ENCODE peak calls at places on chromosomes 4 and X, in five cellular contexts. One of them, this sample, is unnamed.

GRCh38 chrX:46573896-46574336 is 351 bp downstream of the CHST7 start:
- DNase-seq in fibroblast of lung: peak
- DNase-seq in body of pancreas: peak
- DNase-seq in uterus: peak
- DNase-seq in H1: no peak
- DNase-seq in this sample: peak

GRCh38 chr4:68361146-68361589 is 11.3 kb upstream of the YTHDC1 start:
- DNase-seq in fibroblast of lung: peak
- DNase-seq in uterus: no peak
- DNase-seq in body of pancreas: no peak
- DNase-seq in H1: no peak
- DNase-seq in this sample: no peak

GRCh38 chr4:71259911-71260331 is 78.9 kb upstream of the SLC4A4 start:
- DNase-seq in uterus: no peak
- DNase-seq in fibroblast of lung: no peak
- DNase-seq in H1: no peak
- DNase-seq in body of pancreas: no peak
- DNase-seq in this sample: no peak

GRCh38 chrX:33204889-33205288 is 6.5 kb downstream of the DMD start:
- DNase-seq in body of pancreas: no peak
- DNase-seq in fibroblast of lung: peak
- DNase-seq in uterus: peak
- DNase-seq in H1: no peak
- DNase-seq in this sample: no peak

GRCh38 chrX:12480956-12481355 is 310.3 kb upstream of the PRPS2 start:
- DNase-seq in body of pancreas: no peak
- DNase-seq in uterus: no peak
- DNase-seq in H1: no peak
- DNase-seq in fibroblast of lung: no peak
- DNase-seq in this sample: no peak

GRCh38 chr4:42625366-42625765 is 31.5 kb downstream of the ATP8A1 start:
- DNase-seq in body of pancreas: no peak
- DNase-seq in fibroblast of lung: no peak
- DNase-seq in H1: no peak
- DNase-seq in uterus: no peak
- DNase-seq in this sample: no peak

GRCh38 chr4:163818673-163819072 is 324.2 kb downstream of the TMA16 start:
- DNase-seq in uterus: no peak
- DNase-seq in H1: no peak
- DNase-seq in fibroblast of lung: no peak
- DNase-seq in body of pancreas: no peak
- DNase-seq in this sample: no peak

GRCh38 chrX:69314436-69315348 is 149.4 kb upstream of the PJA1 start:
- DNase-seq in uterus: no peak
- DNase-seq in fibroblast of lung: no peak
- DNase-seq in H1: no peak
- DNase-seq in body of pancreas: no peak
- DNase-seq in this sample: no peak

GRCh38 chr4:88391703-88392102 is 13.1 kb downstream of the HERC6 start:
- DNase-seq in uterus: no peak
- DNase-seq in H1: no peak
- DNase-seq in fibroblast of lung: no peak
- DNase-seq in body of pancreas: no peak
- DNase-seq in this sample: no peak

DNA sequence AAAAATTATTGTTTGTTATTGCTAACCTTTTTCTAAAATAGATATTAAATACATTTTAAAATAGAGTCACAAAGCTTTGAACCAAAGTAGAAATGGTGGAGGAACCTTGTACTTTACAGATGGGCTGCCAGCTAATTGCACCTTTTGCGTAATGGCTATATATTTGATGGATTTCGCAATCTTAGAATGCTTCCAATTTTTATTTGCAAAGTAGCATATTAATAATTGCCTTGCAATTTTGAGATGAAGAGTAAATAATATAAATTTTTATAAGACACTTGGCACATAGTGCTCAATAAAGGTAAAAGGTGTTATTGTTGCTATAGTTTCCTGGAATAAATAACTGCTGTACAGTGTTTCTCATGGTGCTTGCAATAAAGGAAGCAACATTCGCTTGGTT is 533.5 kb downstream of the CCSER1 start:
- DNase-seq in H1: no peak
- DNase-seq in uterus: no peak
- DNase-seq in body of pancreas: no peak
- DNase-seq in fibroblast of lung: no peak
- DNase-seq in this sample: no peak
- H3K27ac ChIP-seq in H1: no peak
- H3K27ac ChIP-seq in uterus: no peak
- H3K27ac ChIP-seq in body of pancreas: no peak
- H3K27ac ChIP-seq in fibroblast of lung: no peak
- H3K27ac ChIP-seq in this sample: no peak

GRCh38 chr4:140427104-140427918 is at the start of gene CLGN:
- DNase-seq in uterus: peak
- DNase-seq in H1: peak
- DNase-seq in body of pancreas: peak
- DNase-seq in fibroblast of lung: peak
- DNase-seq in this sample: peak

GRCh38 chr4:140427919-140428471 is 547 bp upstream of the CLGN start:
- DNase-seq in uterus: no peak
- DNase-seq in body of pancreas: no peak
- DNase-seq in H1: no peak
- DNase-seq in fibroblast of lung: peak
- DNase-seq in this sample: no peak

GRCh38 chr4:140423106-140423505 is 4.3 kb downstream of the CLGN start:
- DNase-seq in body of pancreas: no peak
- DNase-seq in H1: no peak
- DNase-seq in uterus: no peak
- DNase-seq in fibroblast of lung: peak
- DNase-seq in this sample: no peak

GRCh38 chr4:140426610-140427103 is 791 bp downstream of the CLGN start:
- DNase-seq in uterus: no peak
- DNase-seq in body of pancreas: peak
- DNase-seq in fibroblast of lung: peak
- DNase-seq in H1: no peak
- DNase-seq in this sample: peak
- H3K27ac ChIP-seq in uterus: peak
- H3K27ac ChIP-seq in body of pancreas: no peak
- H3K27ac ChIP-seq in fibroblast of lung: peak
- H3K27ac ChIP-seq in H1: no peak
- H3K27ac ChIP-seq in this sample: no peak

GRCh38 chr4:30362436-30362835 is 357.7 kb upstream of the PCDH7 start:
- DNase-seq in body of pancreas: no peak
- DNase-seq in H1: no peak
- DNase-seq in uterus: no peak
- DNase-seq in fibroblast of lung: no peak
- DNase-seq in this sample: no peak
- H3K27ac ChIP-seq in body of pancreas: no peak
- H3K27ac ChIP-seq in H1: no peak
- H3K27ac ChIP-seq in uterus: no peak
- H3K27ac ChIP-seq in fibroblast of lung: no peak
- H3K27ac ChIP-seq in this sample: no peak

DNA sequence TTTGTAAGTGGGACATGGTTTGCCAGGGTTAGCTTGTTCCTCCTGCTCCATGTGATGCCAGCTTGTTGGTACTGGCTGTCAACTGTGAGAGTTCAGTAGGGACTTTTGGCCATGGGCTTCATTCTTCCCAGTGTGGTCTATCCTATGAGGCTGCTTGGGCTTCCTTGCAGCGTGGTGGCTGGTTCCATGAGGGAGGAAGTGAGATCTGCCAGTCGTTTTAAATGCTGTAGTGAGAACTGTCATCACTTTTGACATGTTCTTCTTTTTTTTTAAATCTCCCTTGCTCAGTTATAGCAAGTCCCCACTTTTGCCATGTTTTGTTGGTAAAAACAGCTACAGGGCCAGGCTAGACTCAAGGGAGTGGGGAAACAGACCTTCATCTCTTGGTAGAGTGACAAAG is 15.9 kb downstream of the NSD2 start:
- DNase-seq in fibroblast of lung: no peak
- DNase-seq in uterus: no peak
- DNase-seq in body of pancreas: no peak
- DNase-seq in H1: no peak
- DNase-seq in this sample: no peak
- H3K27ac ChIP-seq in fibroblast of lung: no peak
- H3K27ac ChIP-seq in uterus: no peak
- H3K27ac ChIP-seq in body of pancreas: no peak
- H3K27ac ChIP-seq in H1: no peak
- H3K27ac ChIP-seq in this sample: no peak